ENCODE peak calls at places on chromosomes 5 and 9, in four cellular contexts. One of them, this sample, is unnamed.

GRCh38 chr9:83327750-83328622 is 210.2 kb downstream of the FRMD3 start:
- DNase-seq in A549: no peak
- DNase-seq in esophagus squamous epithelium: no peak
- DNase-seq in prostate gland: no peak
- DNase-seq in this sample: no peak

GRCh38 chr9:76023715-76024195 is 133.3 kb downstream of the PCSK5 start:
- DNase-seq in A549: no peak
- DNase-seq in esophagus squamous epithelium: no peak
- DNase-seq in prostate gland: no peak
- DNase-seq in this sample: peak; percentile 20

GRCh38 chr9:136493567-136493971 is 10.7 kb upstream of the SEC16A start:
- DNase-seq in prostate gland: no peak
- DNase-seq in A549: no peak
- DNase-seq in esophagus squamous epithelium: no peak
- DNase-seq in this sample: no peak

GRCh38 chr5:74394924-74395880 is 245.3 kb downstream of the ENC1 start:
- DNase-seq in A549: no peak
- DNase-seq in esophagus squamous epithelium: no peak
- DNase-seq in prostate gland: no peak
- DNase-seq in this sample: no peak

GRCh38 chr5:39517800-39518199 is 93.0 kb upstream of the DAB2 start:
- DNase-seq in prostate gland: no peak
- DNase-seq in A549: peak; percentile 15
- DNase-seq in esophagus squamous epithelium: no peak
- DNase-seq in this sample: peak; percentile 91

GRCh38 chr9:74760031-74760700 is 127.6 kb downstream of the TRPM6 start:
- DNase-seq in A549: no peak
- DNase-seq in esophagus squamous epithelium: no peak
- DNase-seq in prostate gland: no peak
- DNase-seq in this sample: peak; percentile 83

GRCh38 chr5:62037972-62038371 is 268.0 kb upstream of the KIF2A start:
- DNase-seq in A549: no peak
- DNase-seq in prostate gland: no peak
- DNase-seq in esophagus squamous epithelium: no peak
- DNase-seq in this sample: no peak

GRCh38 chr5:54883374-54884194 is 101.8 kb downstream of the ESM1 start:
- DNase-seq in prostate gland: peak; percentile 57
- DNase-seq in A549: no peak
- DNase-seq in esophagus squamous epithelium: no peak
- DNase-seq in this sample: peak; percentile 52

GRCh38 chr9:29004988-29005387 is 1431.7 kb upstream of the C9orf72 start:
- DNase-seq in prostate gland: no peak
- DNase-seq in esophagus squamous epithelium: no peak
- DNase-seq in A549: no peak
- DNase-seq in this sample: no peak

GRCh38 chr9:35537898-35538297 is 48.0 kb downstream of the RUSC2 start:
- DNase-seq in A549: no peak
- DNase-seq in prostate gland: no peak
- DNase-seq in esophagus squamous epithelium: no peak
- DNase-seq in this sample: peak; percentile 63

GRCh38 chr5:68459500-68460139 is 244.1 kb downstream of the PIK3R1 start:
- DNase-seq in A549: no peak
- DNase-seq in prostate gland: no peak
- DNase-seq in esophagus squamous epithelium: no peak
- DNase-seq in this sample: no peak

GRCh38 chr5:60522299-60522915 is 177.6 kb downstream of the DEPDC1B start:
- DNase-seq in A549: no peak
- DNase-seq in esophagus squamous epithelium: no peak
- DNase-seq in prostate gland: no peak
- DNase-seq in this sample: peak; percentile 58

GRCh38 chr5:154288145-154288544 is 97.6 kb downstream of the GALNT10 start:
- DNase-seq in esophagus squamous epithelium: no peak
- DNase-seq in prostate gland: no peak
- DNase-seq in A549: no peak
- DNase-seq in this sample: peak; percentile 70

GRCh38 chr5:134651531-134651930 is 2.9 kb downstream of the SEC24A start:
- DNase-seq in A549: no peak
- DNase-seq in esophagus squamous epithelium: no peak
- DNase-seq in prostate gland: no peak
- DNase-seq in this sample: no peak

GRCh38 chr9:98134702-98135557 is 15.9 kb upstream of the TRIM14 start:
- DNase-seq in A549: no peak
- DNase-seq in prostate gland: no peak
- DNase-seq in esophagus squamous epithelium: no peak
- DNase-seq in this sample: no peak

GRCh38 chr9:124202447-124202971 is 55.2 kb upstream of the NEK6 start:
- DNase-seq in prostate gland: no peak
- DNase-seq in A549: no peak
- DNase-seq in esophagus squamous epithelium: no peak
- DNase-seq in this sample: peak; percentile 15

GRCh38 chr5:150021491-150022162 is 21.1 kb downstream of the HMGXB3 start:
- DNase-seq in esophagus squamous epithelium: no peak
- DNase-seq in prostate gland: peak; percentile 67
- DNase-seq in A549: no peak
- DNase-seq in this sample: peak; percentile 73

GRCh38 chr5:83922699-83923098 is 202.0 kb upstream of the HAPLN1 start:
- DNase-seq in esophagus squamous epithelium: no peak
- DNase-seq in A549: no peak
- DNase-seq in prostate gland: no peak
- DNase-seq in this sample: no peak

GRCh38 chr5:86979801-86980510 is 287.7 kb upstream of the RASA1 start:
- DNase-seq in A549: no peak
- DNase-seq in prostate gland: no peak
- DNase-seq in esophagus squamous epithelium: no peak
- DNase-seq in this sample: peak; percentile 91

GRCh38 chr9:84404095-84404686 is 63.6 kb upstream of the SLC28A3 start:
- DNase-seq in A549: no peak
- DNase-seq in prostate gland: no peak
- DNase-seq in esophagus squamous epithelium: no peak
- DNase-seq in this sample: no peak

GRCh38 chr9:135864447-135865049 is 42.8 kb downstream of the CAMSAP1 start:
- DNase-seq in esophagus squamous epithelium: no peak
- DNase-seq in prostate gland: peak; percentile 19
- DNase-seq in A549: peak; percentile 66
- DNase-seq in this sample: peak; percentile 65

GRCh38 chr9:121498487-121499176 is 1.0 kb downstream of the GGTA1 start:
- DNase-seq in A549: peak; percentile 55
- DNase-seq in esophagus squamous epithelium: no peak
- DNase-seq in prostate gland: peak; percentile 22
- DNase-seq in this sample: peak; percentile 67

GRCh38 chr9:72305102-72305546 is 59.9 kb downstream of the ZFAND5 start:
- DNase-seq in esophagus squamous epithelium: peak; percentile 24
- DNase-seq in A549: peak; percentile 97
- DNase-seq in prostate gland: peak; percentile 46
- DNase-seq in this sample: peak; percentile 69

GRCh38 chr5:96432245-96433065 is 593 bp downstream of the PCSK1 start:
- DNase-seq in prostate gland: no peak
- DNase-seq in A549: no peak
- DNase-seq in esophagus squamous epithelium: no peak
- DNase-seq in this sample: no peak

GRCh38 chr5:43851741-43852140 is 248.8 kb downstream of the NNT start:
- DNase-seq in prostate gland: no peak
- DNase-seq in A549: no peak
- DNase-seq in esophagus squamous epithelium: no peak
- DNase-seq in this sample: no peak

GRCh38 chr9:77816641-77817341 is 168.7 kb upstream of the GNA14 start:
- DNase-seq in A549: no peak
- DNase-seq in prostate gland: no peak
- DNase-seq in esophagus squamous epithelium: no peak
- DNase-seq in this sample: peak; percentile 55

GRCh38 chr5:142411656-142412425 is 87.0 kb upstream of the SPRY4 start:
- DNase-seq in esophagus squamous epithelium: no peak
- DNase-seq in A549: no peak
- DNase-seq in prostate gland: no peak
- DNase-seq in this sample: no peak

GRCh38 chr9:72006481-72006880 is 53.9 kb downstream of the C9orf57 start:
- DNase-seq in prostate gland: no peak
- DNase-seq in A549: no peak
- DNase-seq in esophagus squamous epithelium: no peak
- DNase-seq in this sample: no peak

GRCh38 chr5:96565843-96566242 is 96.3 kb upstream of the CAST start:
- DNase-seq in A549: peak; percentile 21
- DNase-seq in esophagus squamous epithelium: no peak
- DNase-seq in prostate gland: no peak
- DNase-seq in this sample: peak; percentile 83

GRCh38 chr5:53645581-53645980 is 85.1 kb downstream of the NDUFS4 start:
- DNase-seq in A549: no peak
- DNase-seq in prostate gland: no peak
- DNase-seq in esophagus squamous epithelium: no peak
- DNase-seq in this sample: no peak

GRCh38 chr5:57698785-57699184 is 216.2 kb upstream of the ACTBL2 start:
- DNase-seq in A549: peak; percentile 6
- DNase-seq in esophagus squamous epithelium: no peak
- DNase-seq in prostate gland: no peak
- DNase-seq in this sample: no peak

GRCh38 chr9:88278036-88278435 is 110.2 kb upstream of the SPIN1 start:
- DNase-seq in A549: no peak
- DNase-seq in prostate gland: no peak
- DNase-seq in esophagus squamous epithelium: no peak
- DNase-seq in this sample: no peak

GRCh38 chr5:38465702-38466443 is 90.6 kb downstream of the LIFR start:
- DNase-seq in A549: no peak
- DNase-seq in prostate gland: no peak
- DNase-seq in esophagus squamous epithelium: no peak
- DNase-seq in this sample: no peak

GRCh38 chr9:133087429-133088145 is 25.8 kb downstream of the CEL start:
- DNase-seq in prostate gland: no peak
- DNase-seq in esophagus squamous epithelium: no peak
- DNase-seq in A549: no peak
- DNase-seq in this sample: no peak

GRCh38 chr9:101397746-101398334 is 578 bp downstream of the MRPL50 start:
- DNase-seq in A549: no peak
- DNase-seq in esophagus squamous epithelium: no peak
- DNase-seq in prostate gland: peak; percentile 5
- DNase-seq in this sample: no peak

GRCh38 chr5:69485471-69485870 is 7.1 kb upstream of the OCLN start:
- DNase-seq in A549: no peak
- DNase-seq in esophagus squamous epithelium: no peak
- DNase-seq in prostate gland: no peak
- DNase-seq in this sample: no peak

GRCh38 chr9:18459958-18460584 is 13.9 kb upstream of the ADAMTSL1 start:
- DNase-seq in A549: no peak
- DNase-seq in esophagus squamous epithelium: no peak
- DNase-seq in prostate gland: no peak
- DNase-seq in this sample: peak; percentile 95

GRCh38 chr9:92990461-92990860 is 43.1 kb downstream of the FGD3 start:
- DNase-seq in prostate gland: no peak
- DNase-seq in A549: no peak
- DNase-seq in esophagus squamous epithelium: no peak
- DNase-seq in this sample: no peak
- H3K4me3 ChIP-seq in prostate gland: no peak overlapping the region
- H3K4me3 ChIP-seq in A549: no peak overlapping the region
- H3K4me3 ChIP-seq in esophagus squamous epithelium: no peak overlapping the region
- H3K4me3 ChIP-seq in this sample: no peak overlapping the region

DNA sequence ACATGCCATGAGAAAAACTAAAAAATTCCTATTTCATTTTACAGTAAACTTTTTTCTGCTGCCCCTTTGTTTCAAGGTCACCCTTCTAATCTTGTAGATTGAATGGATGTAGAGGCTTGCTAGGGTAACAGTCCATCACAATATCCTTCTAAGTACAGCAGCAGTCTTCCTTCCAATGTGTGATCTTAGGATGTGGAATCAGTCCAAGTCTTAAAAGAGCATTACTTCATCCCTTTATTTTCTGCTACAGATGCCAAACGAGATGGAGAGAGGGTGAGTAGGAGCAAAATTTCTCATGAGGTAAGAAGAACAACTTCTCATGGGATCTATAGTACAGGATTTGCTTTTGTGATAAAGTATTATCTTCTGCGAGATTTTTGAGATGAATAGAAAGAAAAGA is 704 bp upstream of the IL33 start:
- DNase-seq in A549: no peak
- DNase-seq in prostate gland: no peak
- DNase-seq in esophagus squamous epithelium: no peak
- DNase-seq in this sample: peak; percentile 89
- TF ChIP-seq CTCF in A549: no peak
- TF ChIP-seq CTCF in prostate gland: no peak
- TF ChIP-seq CTCF in esophagus squamous epithelium: no peak
- TF ChIP-seq CTCF in this sample: no peak

GRCh38 chr9:129458663-129459549 is 162.0 kb downstream of the C9orf50 start:
- DNase-seq in A549: no peak
- DNase-seq in esophagus squamous epithelium: no peak
- DNase-seq in prostate gland: peak; percentile 46
- DNase-seq in this sample: no peak
- H3K4me3 ChIP-seq in A549: no peak overlapping the region
- H3K4me3 ChIP-seq in esophagus squamous epithelium: peak overlapping the region; percentile 46
- H3K4me3 ChIP-seq in prostate gland: no peak overlapping the region
- H3K4me3 ChIP-seq in this sample: no peak overlapping the region

DNA sequence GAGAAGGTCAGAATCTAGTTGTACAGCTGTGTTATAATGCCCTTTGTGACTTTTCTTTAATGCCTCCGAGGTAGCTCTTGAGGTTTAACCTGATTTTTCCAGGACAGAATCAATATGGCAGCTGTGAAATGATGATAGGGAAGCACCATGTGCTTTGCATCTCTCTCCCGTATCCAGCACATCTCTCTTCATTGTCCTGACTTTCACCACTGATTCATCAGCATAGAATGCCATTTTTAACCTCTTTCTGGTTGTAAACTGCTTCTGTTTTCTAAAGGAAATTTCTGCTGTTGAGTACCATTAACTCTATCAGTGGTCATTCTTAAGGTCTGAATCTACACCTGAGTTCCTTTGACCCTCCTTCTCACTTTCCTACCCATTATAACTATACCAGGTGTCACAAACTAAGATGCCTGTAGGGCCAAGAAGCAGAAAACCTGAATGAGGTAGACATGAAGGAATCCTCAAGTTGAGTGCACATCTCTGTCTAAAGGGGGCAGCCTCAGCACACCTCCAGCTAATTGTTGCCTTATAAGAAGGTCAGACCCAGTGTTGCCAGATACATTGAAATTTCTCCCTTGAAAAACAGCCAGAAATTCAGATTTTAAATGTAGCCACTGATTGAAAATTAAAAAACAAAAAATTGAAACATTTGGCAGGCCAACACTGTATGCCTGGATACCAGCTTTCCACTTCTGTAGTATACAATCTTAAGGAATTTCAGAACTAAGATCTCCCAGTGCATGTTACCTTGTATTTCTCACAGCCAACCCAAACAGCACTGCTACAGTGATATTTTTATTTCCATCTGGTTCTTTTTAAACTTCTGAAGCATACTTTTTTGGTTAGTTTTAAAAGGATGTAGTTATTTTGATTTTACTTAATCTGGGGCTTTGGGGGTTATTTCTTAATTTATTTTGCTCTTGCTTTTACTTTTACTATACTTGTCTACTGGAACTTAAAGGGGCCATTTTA is 35.8 kb upstream of the TLX3 start:
- DNase-seq in A549: no peak
- DNase-seq in prostate gland: no peak
- DNase-seq in esophagus squamous epithelium: no peak
- DNase-seq in this sample: peak; percentile 49
- TF ChIP-seq CTCF in A549: peak; percentile 40
- TF ChIP-seq CTCF in prostate gland: no peak
- TF ChIP-seq CTCF in esophagus squamous epithelium: no peak
- TF ChIP-seq CTCF in this sample: peak; percentile 44

This sample was measured in fibroblast of pulmonary artery.